ENCODE peak calls at places on chromosomes 13 and 19, in eight cellular contexts. G is T-helper 1 cell, F is GM06990, T is AG04450, S is type B pancreatic cell, M is dermis microvascular lymphatic vessel endothelial cell, N is epithelial cell of prostate, B is small intestine. D is an unnamed sample.

GRCh38 chr19:5913739-5914357 is at the start of gene CAPS:
- DNase-seq in N (peak; percentile 18), S (no peak), M (no peak), F (no peak), B (peak; percentile 17), T (no peak), G (no peak), D (no peak)

GRCh38 chr13:22915442-22916082 is 265.2 kb upstream of the SGCG start:
- DNase-seq in B (peak; percentile 2), M (no peak), G (no peak), S (peak; percentile 84), T (no peak), N (no peak), F (peak; percentile 70), D (no peak)

GRCh38 chr19:35142531-35143230 is 374 bp upstream of the FXYD7 start:
- DNase-seq in S (no peak), N (no peak), G (peak; percentile 64), F (peak; percentile 60), B (peak; percentile 13), M (peak; percentile 50), T (no peak), D (no peak)

GRCh38 chr19:5060591-5061339 is 91.9 kb downstream of the KDM4B start:
- DNase-seq in B (no peak), N (no peak), G (no peak), T (no peak), S (no peak), M (no peak), F (no peak), D (no peak)

GRCh38 chr13:42151781-42152180 is 103.3 kb downstream of the DGKH start:
- DNase-seq in B (no peak), M (no peak), S (no peak), G (no peak), F (no peak), N (no peak), T (no peak), D (no peak)

GRCh38 chr13:61765181-61765742 is 349.6 kb upstream of the PCDH20 start:
- DNase-seq in G (no peak), F (no peak), T (no peak), B (no peak), S (no peak), M (no peak), N (no peak), D (no peak)

GRCh38 chr19:49911381-49912145 is 14.9 kb upstream of the IL4I1 start:
- DNase-seq in B (no peak), T (no peak), F (no peak), N (no peak), M (peak; percentile 31), G (peak; percentile 44), S (no peak), D (no peak)

GRCh38 chr19:35211545-35212230 is 16.9 kb downstream of the FAM187B start:
- DNase-seq in S (no peak), B (peak; percentile 34), T (no peak), M (peak; percentile 73), N (no peak), F (no peak), G (peak; percentile 96), D (no peak)

GRCh38 chr13:74562381-74562780 is 428.2 kb upstream of the KLF12 start:
- DNase-seq in B (no peak), G (no peak), N (no peak), S (no peak), F (no peak), M (no peak), T (no peak), D (no peak)

GRCh38 chr13:31067416-31068118 is 94.1 kb downstream of the HSPH1 start:
- DNase-seq in T (no peak), B (no peak), N (no peak), F (no peak), S (no peak), G (no peak), M (no peak), D (no peak)

GRCh38 chr19:48635263-48635965 is 1.8 kb downstream of the DBP start:
- DNase-seq in F (peak; percentile 75), M (peak; percentile 66), N (no peak), G (peak; percentile 64), S (peak; percentile 82), B (peak; percentile 78), T (no peak), D (no peak)

GRCh38 chr19:679418-680286 is 3.5 kb downstream of the FSTL3 start:
- DNase-seq in N (no peak), G (peak; percentile 34), B (no peak), M (peak; percentile 51), S (no peak), F (no peak), T (peak; percentile 48), D (no peak)

GRCh38 chr13:28618595-28618994 is 40.3 kb upstream of the POMP start:
- DNase-seq in T (no peak), N (no peak), G (no peak), S (no peak), B (no peak), M (no peak), F (no peak), D (no peak)

GRCh38 chr13:106497079-106497478 is 38.4 kb downstream of the EFNB2 start:
- DNase-seq in M (no peak), F (no peak), T (no peak), B (no peak), G (no peak), S (no peak), N (no peak), D (no peak)

GRCh38 chr19:38047641-38048040 is 140.6 kb downstream of the SIPA1L3 start:
- DNase-seq in G (no peak), S (no peak), N (no peak), T (no peak), B (no peak), F (peak; percentile 38), M (no peak), D (no peak)

GRCh38 chr19:50203281-50204080 is at the start of gene MYH14:
- DNase-seq in S (peak; percentile 91), T (no peak), F (no peak), G (no peak), N (no peak), M (peak; percentile 69), B (peak; percentile 96), D (peak; percentile 19)

GRCh38 chr13:68304287-68304893 is 1074.3 kb upstream of the PCDH9 start:
- DNase-seq in F (no peak), S (no peak), G (no peak), N (no peak), B (peak; percentile 14), M (peak; percentile 1), T (no peak), D (no peak)

GRCh38 chr13:30158774-30159445 is 148.4 kb downstream of the KATNAL1 start:
- DNase-seq in B (peak; percentile 12), T (peak; percentile 33), F (no peak), N (no peak), M (peak; percentile 14), S (no peak), G (peak; percentile 67), D (no peak)

GRCh38 chr13:81197483-81197882 is 856.6 kb upstream of the SPRY2 start:
- DNase-seq in F (no peak), G (no peak), T (no peak), B (no peak), N (no peak), S (no peak), M (no peak), D (no peak)

GRCh38 chr19:2732883-2733282 is 6.9 kb downstream of the SLC39A3 start:
- DNase-seq in G (no peak), T (no peak), M (no peak), F (no peak), S (no peak), B (no peak), N (no peak), D (no peak)

GRCh38 chr19:35824150-35824549 is 11.5 kb upstream of the PRODH2 start:
- DNase-seq in B (no peak), S (no peak), N (no peak), F (no peak), M (no peak), G (no peak), T (no peak), D (no peak)

GRCh38 chr13:102913924-102914628 is 68.2 kb downstream of the ERCC5 start:
- DNase-seq in F (no peak), B (peak; percentile 90), G (no peak), T (no peak), S (no peak), N (peak; percentile 56), M (peak; percentile 58), D (peak; percentile 52)